ENCODE peak calls at places on chromosomes 3 and 15, in ten cellular contexts. H is choroid plexus epithelial cell; K is aorta; W is stimulated activated CD4-positive, alpha-beta T cell treated with anti-CD3 and anti-CD28 coated beads, Interleukin-4, amount 100 ng/mL, for 24 hours; G is thoracic aorta; F is lower leg skin; E is stimulated activated CD8-positive, alpha-beta memory T cell treated with anti-CD3 and anti-CD28 coated beads, Interleukin-2, amount 100 ng/mL, for 48 hours; T is WTC11; U is immature natural killer cell; S is effector CD4-positive, alpha-beta T cell. N is an unnamed sample.

GRCh38 chr3:141544697-141545096 is 57.9 kb downstream of the RASA2 start:
- DNase-seq in S (no peak), T (no peak), W (peak), G (no peak), F (no peak), U (peak), H (no peak), E (no peak), K (no peak), N (no peak)

GRCh38 chr15:62186578-62186977 is 21.5 kb upstream of the C2CD4B start:
- DNase-seq in H (no peak), F (no peak), U (no peak), T (no peak), E (no peak), S (no peak), K (no peak), G (no peak), W (no peak), N (no peak)

GRCh38 chr3:122105626-122106025 is 50.5 kb downstream of the CD86 start:
- DNase-seq in G (no peak), F (no peak), H (no peak), S (no peak), T (no peak), E (no peak), U (no peak), K (no peak), W (no peak), N (no peak)

GRCh38 chr3:36733162-36733696 is 31.1 kb downstream of the DCLK3 start:
- DNase-seq in F (no peak), W (no peak), G (no peak), E (no peak), U (no peak), K (no peak), H (peak), S (no peak), T (no peak), N (no peak)

GRCh38 chr15:64634020-64634419 is 141.4 kb downstream of the RBPMS2 start:
- DNase-seq in F (no peak), G (no peak), W (peak), K (no peak), H (no peak), U (peak), T (no peak), S (peak), E (peak), N (no peak)

GRCh38 chr15:28959326-28959725 is 73.6 kb downstream of the APBA2 start:
- DNase-seq in G (no peak), H (no peak), S (no peak), K (peak), W (no peak), U (no peak), F (peak), E (no peak), T (no peak), N (no peak)

GRCh38 chr15:101242160-101242998 is 9.5 kb downstream of the CHSY1 start:
- DNase-seq in F (peak), G (no peak), S (peak), W (peak), T (no peak), E (no peak), K (no peak), H (peak), U (peak), N (no peak)

GRCh38 chr15:64305261-64305660 is 50.7 kb downstream of the CSNK1G1 start:
- DNase-seq in U (no peak), H (peak), S (no peak), W (no peak), F (no peak), T (no peak), E (no peak), G (no peak), K (no peak), N (no peak)

GRCh38 chr3:163601426-163601825 is 1476.9 kb downstream of the SI start:
- DNase-seq in S (no peak), H (no peak), G (no peak), T (no peak), E (no peak), F (no peak), W (no peak), U (no peak), K (no peak), N (no peak)

GRCh38 chr3:120489421-120489820 is 38.6 kb upstream of the FSTL1 start:
- DNase-seq in T (no peak), F (no peak), E (no peak), U (no peak), K (no peak), W (no peak), S (no peak), G (no peak), H (no peak), N (no peak)

GRCh38 chr15:28947241-28947674 is 61.5 kb downstream of the APBA2 start:
- DNase-seq in K (peak), U (no peak), F (peak), H (no peak), E (no peak), S (no peak), W (no peak), G (no peak), T (no peak), N (no peak)

GRCh38 chr3:58347984-58348383 is 15.3 kb downstream of the PXK start:
- DNase-seq in F (no peak), S (no peak), W (no peak), H (no peak), U (no peak), K (no peak), E (no peak), G (no peak), T (no peak), N (no peak)

GRCh38 chr3:161221881-161222600 is 930 bp downstream of the NMD3 start:
- DNase-seq in T (no peak), E (no peak), W (peak), S (no peak), H (peak), U (peak), F (no peak), K (peak), G (no peak), N (no peak)